ENCODE peak calls at places on chromosomes 2 and 18, in four cellular contexts. G, Y, C and J are unnamed samples.

GRCh38 chr2:28338754-28339325 is 53.8 kb upstream of the FOSL2 start:
- DNase-seq in Y (no peak), C (no peak), G (no peak), J (no peak)

GRCh38 chr18:46338213-46338612 is 234.0 kb downstream of the HAUS1 start:
- DNase-seq in G (no peak), C (no peak), Y (no peak), J (no peak)

GRCh38 chr18:59352250-59352855 is 6.7 kb downstream of the LMAN1 start:
- DNase-seq in G (no peak), C (no peak), Y (no peak), J (no peak)

GRCh38 chr2:195364015-195364965 is 292.7 kb upstream of the SLC39A10 start:
- DNase-seq in C (no peak), G (no peak), Y (no peak), J (no peak)

GRCh38 chr2:86213699-86214502 is 14.6 kb downstream of the MRPL35 start:
- DNase-seq in C (no peak), G (peak), Y (no peak), J (no peak)

GRCh38 chr2:105937498-105937897 is 192.8 kb downstream of the NCK2 start:
- DNase-seq in C (no peak), G (no peak), Y (peak), J (no peak)

GRCh38 chr18:62844850-62845643 is 129.7 kb downstream of the PHLPP1 start:
- DNase-seq in C (no peak), Y (no peak), G (no peak), J (no peak)

GRCh38 chr2:66463206-66463605 is 28.3 kb downstream of the MEIS1 start:
- DNase-seq in C (no peak), Y (no peak), G (no peak), J (no peak)

GRCh38 chr2:188978291-188979081 is 4.3 kb downstream of the COL3A1 start:
- DNase-seq in Y (peak), C (peak), G (no peak), J (peak)

GRCh38 chr2:68487773-68488355 is 20.5 kb downstream of the APLF start:
- DNase-seq in Y (peak), G (peak), C (no peak), J (peak)

GRCh38 chr2:5698171-5698570 is 6.0 kb downstream of the SOX11 start:
- DNase-seq in C (no peak), G (no peak), Y (no peak), J (no peak)

GRCh38 chr2:58708565-58708964 is 467.4 kb upstream of the FANCL start:
- DNase-seq in G (peak), C (no peak), Y (no peak), J (no peak)

GRCh38 chr2:173741715-173742114 is 223.5 kb downstream of the SP3 start:
- DNase-seq in C (no peak), G (no peak), Y (no peak), J (no peak)

GRCh38 chr18:79509536-79509930 is 113.8 kb downstream of the NFATC1 start:
- DNase-seq in C (no peak), G (no peak), Y (no peak), J (no peak)

GRCh38 chr2:85867121-85867520 is 21.7 kb downstream of the ST3GAL5 start:
- DNase-seq in G (no peak), C (no peak), Y (no peak), J (no peak)

GRCh38 chr2:105447476-105447875 is 48.6 kb upstream of the FHL2 start:
- DNase-seq in C (no peak), G (no peak), Y (no peak), J (no peak)

GRCh38 chr2:127526940-127527804 is 883 bp upstream of the IWS1 start:
- DNase-seq in G (no peak), Y (peak), C (no peak), J (peak)

GRCh38 chr2:11540148-11540995 is 6.5 kb downstream of the GREB1 start:
- DNase-seq in Y (no peak), G (no peak), C (no peak), J (no peak)

GRCh38 chr2:161571051-161571429 is 53.2 kb upstream of the SLC4A10 start:
- DNase-seq in C (no peak), Y (no peak), G (no peak), J (no peak)

GRCh38 chr2:178266445-178266844 is 72.1 kb downstream of the OSBPL6 start:
- DNase-seq in C (no peak), Y (no peak), G (no peak), J (no peak)

GRCh38 chr2:26076001-26076587 is 42.2 kb downstream of the RAB10 start:
- DNase-seq in C (no peak), Y (peak), G (no peak), J (no peak)

GRCh38 chr2:217414429-217414828 is 554.6 kb upstream of the TNP1 start:
- DNase-seq in C (no peak), Y (no peak), G (no peak), J (no peak)

GRCh38 chr2:134900151-134900550 is 18.5 kb upstream of the CCNT2 start:
- DNase-seq in G (no peak), C (no peak), Y (no peak), J (no peak)

GRCh38 chr18:57754577-57755330 is 48.4 kb downstream of the ATP8B1 start:
- DNase-seq in G (no peak), C (peak), Y (no peak), J (no peak)

GRCh38 chr2:213089438-213089837 is 62.0 kb downstream of the IKZF2 start:
- DNase-seq in G (no peak), C (no peak), Y (no peak), J (no peak)

GRCh38 chr2:176171331-176172006 is 14.4 kb downstream of the HOXD3 start:
- DNase-seq in G (no peak), C (no peak), Y (no peak), J (no peak)

GRCh38 chr2:171522057-171522803 is at the start of gene CYBRD1:
- DNase-seq in G (peak), C (no peak), Y (no peak), J (peak)

GRCh38 chr2:23390152-23390551 is 5.2 kb downstream of the KLHL29 start:
- DNase-seq in C (no peak), G (no peak), Y (no peak), J (no peak)

GRCh38 chr18:36786686-36787085 is 42.1 kb downstream of the TPGS2 start:
- DNase-seq in Y (peak), G (no peak), C (no peak), J (peak)

GRCh38 chr2:218402911-218403411 is 3.3 kb downstream of the CTDSP1 start:
- DNase-seq in G (no peak), Y (no peak), C (no peak), J (no peak)

GRCh38 chr2:71888741-71889445 is 258.8 kb downstream of the CYP26B1 start:
- DNase-seq in G (no peak), Y (no peak), C (no peak), J (no peak)

GRCh38 chr2:238459081-238459629 is 32.4 kb downstream of the ASB1 start:
- DNase-seq in G (no peak), Y (no peak), C (no peak), J (no peak)

GRCh38 chr2:190655570-190655969 is 6.7 kb downstream of the NAB1 start:
- DNase-seq in C (no peak), G (no peak), Y (no peak), J (no peak)

GRCh38 chr2:190653931-190654330 is 5.0 kb downstream of the NAB1 start:
- DNase-seq in C (no peak), Y (no peak), G (no peak), J (no peak)

GRCh38 chr2:190651413-190651812 is 2.5 kb downstream of the NAB1 start:
- DNase-seq in C (no peak), G (no peak), Y (no peak), J (no peak)

GRCh38 chr2:190655113-190655512 is 6.2 kb downstream of the NAB1 start:
- DNase-seq in C (no peak), G (no peak), Y (no peak), J (no peak)

GRCh38 chr2:190653231-190653630 is 4.3 kb downstream of the NAB1 start:
- DNase-seq in G (no peak), C (no peak), Y (no peak), J (no peak)
- H3K4me2 ChIP-seq in G (no peak), C (peak), Y (no peak), J (peak)

DNA sequence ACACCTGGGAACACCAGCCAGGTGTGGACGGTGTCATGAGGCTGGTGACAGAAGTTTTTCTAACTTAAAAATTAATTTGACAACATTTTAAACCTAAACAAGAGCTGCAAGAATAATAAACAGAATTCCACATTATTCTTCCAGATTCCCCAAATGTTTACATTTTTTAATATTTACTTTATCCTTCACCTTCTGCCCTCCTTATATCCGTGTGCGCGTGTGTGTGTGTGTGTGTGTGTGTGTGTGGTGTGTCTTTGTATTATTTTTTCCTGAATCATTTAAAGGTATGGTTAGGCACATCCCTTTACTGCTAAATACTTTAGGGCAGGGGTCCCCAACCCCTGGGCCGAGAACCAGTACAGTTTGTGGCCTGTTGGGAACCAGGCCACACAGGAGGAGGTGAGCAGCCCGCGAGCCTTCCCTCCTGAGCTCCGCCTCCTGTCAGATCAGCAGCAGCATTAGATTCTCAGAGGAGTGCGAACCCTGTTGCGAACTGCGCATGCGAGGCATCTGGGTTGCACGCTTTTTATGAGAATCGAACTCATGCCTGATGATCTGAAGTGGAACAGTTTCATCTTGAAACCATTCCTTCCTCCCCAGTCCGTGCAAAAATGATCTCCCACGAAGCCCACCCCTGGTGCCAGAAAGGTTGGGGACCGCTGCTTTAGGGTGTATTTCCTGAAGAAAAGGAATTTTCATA is 16.4 kb upstream of the IL1R2 start:
- DNase-seq in C (no peak), Y (no peak), G (no peak), J (no peak)
- TF ChIP-seq CHD4 in C (no peak), Y (no peak), G (no peak), J (no peak)

DNA sequence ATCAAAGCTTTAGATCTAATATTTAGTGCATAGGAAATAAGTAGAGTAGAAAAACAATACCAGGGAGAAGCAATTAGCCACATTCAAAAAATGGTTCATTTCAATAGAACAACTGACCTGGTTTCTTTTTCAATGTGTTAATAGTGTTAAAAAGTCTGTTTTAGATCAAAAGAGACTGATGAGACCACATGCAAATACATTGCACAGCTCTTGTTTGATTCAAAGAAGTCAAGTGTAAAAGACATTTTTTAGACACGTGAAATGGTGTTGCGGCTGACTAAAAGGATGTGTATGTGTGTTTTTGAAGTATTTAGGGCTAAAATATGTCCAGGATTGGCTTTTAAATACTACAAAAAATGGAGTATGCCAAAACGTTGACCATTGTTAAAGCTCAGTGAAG is 1.2 kb upstream of the AOX1 start:
- DNase-seq in G (no peak), C (no peak), Y (no peak), J (no peak)
- H3K4me2 ChIP-seq in G (no peak), C (no peak), Y (no peak), J (no peak)

DNA sequence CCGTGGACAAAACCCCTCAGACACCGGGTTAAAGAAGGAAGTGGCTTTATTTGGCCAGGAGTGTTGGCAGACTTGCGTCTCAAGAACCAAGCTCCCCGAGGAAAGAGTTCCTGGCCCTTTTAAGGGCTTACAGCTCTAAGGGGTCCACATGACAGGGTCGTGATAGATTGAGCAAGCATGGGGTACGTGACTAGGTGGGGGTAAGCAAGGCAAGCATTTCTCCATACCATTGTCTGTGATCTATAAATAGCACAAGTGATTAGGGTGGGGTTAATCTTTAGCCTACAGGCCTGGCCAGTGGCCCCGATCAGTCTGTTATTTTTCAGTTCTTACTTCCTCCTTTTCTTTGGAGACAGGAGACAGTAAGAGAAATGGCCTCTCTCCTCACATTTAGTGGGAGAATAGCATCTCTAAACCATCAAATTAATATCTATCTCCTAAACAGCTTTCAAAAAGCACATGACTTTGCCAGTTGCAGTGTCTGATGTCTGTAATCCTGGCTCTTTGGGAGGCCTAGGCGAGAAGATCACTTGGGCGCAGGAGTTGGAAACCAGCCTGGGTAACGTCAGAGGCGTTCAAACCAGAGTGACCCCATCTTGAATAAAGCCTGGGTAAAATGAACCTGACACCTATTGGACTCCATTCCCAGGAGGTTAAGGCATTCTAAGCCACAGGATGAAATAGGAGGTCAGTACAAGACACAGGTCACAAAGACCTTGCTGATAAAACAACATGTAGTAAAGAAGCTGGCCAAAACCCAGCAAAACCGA is 18.3 kb upstream of the CNOT11 start:
- DNase-seq in Y (peak), C (no peak), G (no peak), J (no peak)
- TF ChIP-seq CHD4 in Y (no peak), C (no peak), G (no peak), J (no peak)